ENCODE peak calls at places on chromosomes 13 and 19, in four cellular contexts. E is activated naive CD8-positive, alpha-beta T cell treated with anti-CD3 and anti-CD28 coated beads, Interleukin-2, amount 10 ng/mL, durations not matched to agents 7 days and 5 days; T is fibroblast of gingiva; Z is brain microvascular endothelial cell. Q is an unnamed sample.

GRCh38 chr13:75776550-75776949 is 140.4 kb downstream of the LMO7 start:
- DNase-seq in E (no peak), Z (no peak), T (no peak), Q (no peak)

GRCh38 chr13:36154567-36155231 is 23.5 kb upstream of the DCLK1 start:
- DNase-seq in E (no peak), Z (peak; percentile 77), T (no peak), Q (no peak)

GRCh38 chr19:46049597-46049996 is 8.8 kb upstream of the IGFL4 start:
- DNase-seq in T (no peak), Z (no peak), E (no peak), Q (no peak)

GRCh38 chr13:26254583-26255102 is 714 bp downstream of the CDK8 start:
- DNase-seq in E (peak; percentile 73), T (peak; percentile 11), Z (peak; percentile 10), Q (peak; percentile 11)

GRCh38 chr13:41682766-41683165 is 225.4 kb downstream of the RGCC start:
- DNase-seq in T (no peak), E (no peak), Z (no peak), Q (no peak)

GRCh38 chr13:48730971-48731658 is 77.4 kb downstream of the CYSLTR2 start:
- DNase-seq in E (no peak), Z (peak; percentile 75), T (peak; percentile 44), Q (no peak)

GRCh38 chr13:46101488-46102289 is 3.1 kb downstream of the CPB2 start:
- DNase-seq in Z (no peak), E (no peak), T (no peak), Q (no peak)

GRCh38 chr13:101452519-101453485 is at the start of gene ITGBL1:
- DNase-seq in Z (no peak), T (peak; percentile 80), E (no peak), Q (peak; percentile 20)

GRCh38 chr13:78238911-78239310 is 320.3 kb upstream of the EDNRB start:
- DNase-seq in Z (no peak), E (no peak), T (no peak), Q (no peak)

GRCh38 chr13:73708393-73708985 is 425.7 kb downstream of the KLF12 start:
- DNase-seq in T (peak; percentile 60), E (no peak), Z (peak; percentile 65), Q (peak; percentile 13)

GRCh38 chr13:113608967-113609533 is 24.5 kb downstream of the TFDP1 start:
- DNase-seq in Z (no peak), T (no peak), E (no peak), Q (no peak)

GRCh38 chr19:33194884-33195710 is 967 bp downstream of the LRP3 start:
- DNase-seq in E (no peak), T (peak; percentile 51), Z (no peak), Q (no peak)

GRCh38 chr13:97855570-97855970 is 97.9 kb upstream of the IPO5 start:
- DNase-seq in Z (peak; percentile 51), T (peak; percentile 78), E (no peak), Q (peak; percentile 80)